ENCODE peak calls at places on chromosomes 7 and 10, in eight cellular contexts. P, Z, C, U, K, T, S and W are unnamed samples.

GRCh38 chr7:114885836-114886235 is 36.1 kb upstream of the MDFIC start:
- DNase-seq in T (no peak), P (no peak), U (no peak), Z (no peak), C (no peak), K (no peak), S (no peak), W (no peak)

GRCh38 chr10:51074238-51075028 is at the start of gene PRKG1:
- DNase-seq in K (peak; percentile 77), Z (peak; percentile 72), P (no peak), T (peak; percentile 28), C (no peak), U (peak; percentile 90), S (peak; percentile 74), W (peak; percentile 54)

GRCh38 chr10:76350583-76350982 is 919.2 kb downstream of the LRMDA start:
- DNase-seq in C (no peak), K (no peak), U (no peak), P (no peak), Z (no peak), T (no peak), S (no peak), W (no peak)

GRCh38 chr7:6614941-6615737 is at the start of gene ZNF853:
- DNase-seq in P (no peak), K (peak; percentile 46), T (no peak), C (no peak), S (no peak), U (no peak), Z (no peak), W (no peak)

GRCh38 chr7:2838873-2839578 is 5.1 kb downstream of the GNA12 start:
- DNase-seq in C (no peak), K (no peak), P (no peak), S (no peak), U (no peak), Z (no peak), T (no peak), W (no peak)

GRCh38 chr7:39589323-39590111 is 23.3 kb downstream of the YAE1 start:
- DNase-seq in T (no peak), P (peak; percentile 79), Z (no peak), K (peak; percentile 23), C (no peak), U (no peak), S (peak; percentile 40), W (peak; percentile 18)

GRCh38 chr7:2331707-2332106 is 17.5 kb upstream of the SNX8 start:
- DNase-seq in P (no peak), S (no peak), T (no peak), K (no peak), U (no peak), Z (no peak), C (no peak), W (no peak)

GRCh38 chr10:7121154-7121797 is 289.6 kb downstream of the SFMBT2 start:
- DNase-seq in K (peak; percentile 67), P (peak; percentile 8), C (peak; percentile 64), U (peak; percentile 62), Z (peak; percentile 59), S (peak; percentile 46), T (peak; percentile 65), W (peak; percentile 60)

GRCh38 chr10:79434816-79435215 is 10.6 kb downstream of the ZCCHC24 start:
- DNase-seq in T (no peak), C (no peak), U (no peak), S (no peak), K (no peak), P (no peak), Z (no peak), W (no peak)

GRCh38 chr10:15169555-15170407 is 1.3 kb upstream of the NMT2 start:
- DNase-seq in T (no peak), U (no peak), S (peak; percentile 40), C (peak; percentile 16), P (no peak), Z (no peak), K (no peak), W (no peak)

GRCh38 chr10:95513941-95514392 is 47.2 kb downstream of the SORBS1 start:
- DNase-seq in T (no peak), C (no peak), S (no peak), Z (no peak), K (no peak), P (no peak), U (peak; percentile 73), W (no peak)

GRCh38 chr7:49660170-49660783 is 113.2 kb upstream of the VWC2 start:
- DNase-seq in C (no peak), S (peak; percentile 18), U (no peak), P (no peak), T (no peak), K (no peak), Z (no peak), W (no peak)

GRCh38 chr7:38283107-38283506 is 9.7 kb upstream of the TARP start:
- DNase-seq in C (no peak), Z (no peak), P (no peak), S (no peak), K (no peak), T (no peak), U (no peak), W (no peak)

GRCh38 chr7:132996581-132997242 is 85.2 kb downstream of the CHCHD3 start:
- DNase-seq in P (no peak), C (no peak), T (peak; percentile 55), S (no peak), U (no peak), K (no peak), Z (no peak), W (no peak)

GRCh38 chr10:88401671-88402347 is 181.3 kb downstream of the RNLS start:
- DNase-seq in U (no peak), K (no peak), T (no peak), C (no peak), Z (no peak), P (no peak), S (no peak), W (no peak)

GRCh38 chr7:148624735-148625134 is 34.2 kb downstream of the C7orf33 start:
- DNase-seq in C (no peak), S (no peak), P (no peak), K (no peak), T (no peak), U (no peak), Z (no peak), W (no peak)

GRCh38 chr7:124924906-124925305 is 4.7 kb downstream of the POT1 start:
- DNase-seq in C (no peak), T (no peak), K (no peak), P (no peak), U (no peak), S (no peak), Z (no peak), W (no peak)

GRCh38 chr10:86730227-86730626 is 26.2 kb upstream of the BMPR1A start:
- DNase-seq in T (peak; percentile 69), U (peak; percentile 63), C (no peak), Z (peak; percentile 70), K (no peak), P (no peak), S (peak; percentile 87), W (no peak)

GRCh38 chr10:24465124-24465874 is 256.4 kb downstream of the KIAA1217 start:
- DNase-seq in U (no peak), C (no peak), S (peak; percentile 47), K (peak; percentile 41), Z (no peak), T (no peak), P (no peak), W (no peak)
- H3K4me1 ChIP-seq in U (peaks cover 4% of the 10 kb centered on the region), C (no peaks in the 10 kb centered on the region), S (peaks cover 31% of the 10 kb centered on the region), K (peaks cover 28% of the 10 kb centered on the region), Z (no peaks in the 10 kb centered on the region), T (no peaks in the 10 kb centered on the region), P (peaks cover 27% of the 10 kb centered on the region), W (no peaks in the 10 kb centered on the region)

DNA sequence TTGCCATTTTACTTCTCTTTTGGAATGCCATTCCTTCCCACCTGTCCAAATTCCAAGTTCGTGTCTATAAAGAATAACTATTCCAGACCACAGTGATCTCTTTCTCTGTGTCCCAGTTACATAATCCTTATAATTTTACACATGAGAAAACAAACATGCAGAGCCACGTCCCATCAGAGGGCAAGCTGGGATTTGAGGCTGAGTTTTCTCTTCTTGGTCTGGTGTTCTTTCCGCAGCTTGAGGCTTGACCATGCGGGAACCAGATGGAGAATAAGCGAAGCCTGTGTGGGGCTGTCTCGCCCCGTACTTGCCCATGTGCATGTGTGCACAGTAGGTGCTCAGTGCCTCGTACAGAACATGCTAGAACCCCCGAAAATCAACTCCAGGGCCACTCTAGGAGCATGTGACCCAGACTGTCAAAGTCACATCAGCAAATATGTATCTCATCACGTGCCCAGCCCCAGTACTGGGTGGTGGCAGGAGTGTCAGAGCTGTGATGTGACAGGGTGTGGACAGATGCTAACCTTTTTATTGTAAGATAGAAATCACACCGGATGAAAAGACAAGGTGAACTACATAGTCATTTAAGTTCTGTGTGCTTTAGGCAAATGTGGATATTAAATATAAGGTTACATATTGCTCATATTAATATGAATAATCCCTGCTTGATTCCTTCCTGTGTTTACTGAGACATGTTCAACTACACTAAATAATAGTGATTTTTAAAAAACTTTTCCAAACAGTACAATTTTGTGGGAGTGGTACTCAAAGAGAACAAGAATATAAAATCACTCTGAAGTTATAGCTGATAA is 3.2 kb downstream of the INSIG1 start:
- DNase-seq in S (peak; percentile 35), K (no peak), P (no peak), Z (peak; percentile 73), C (no peak), U (no peak), T (no peak), W (no peak)
- H3K4me3 ChIP-seq in S (no peak overlapping the region), K (no peak overlapping the region), P (no peak overlapping the region), Z (peak overlapping the region; percentile 64), C (no peak overlapping the region), U (no peak overlapping the region), T (peak overlapping the region; percentile 21), W (no peak overlapping the region)

DNA sequence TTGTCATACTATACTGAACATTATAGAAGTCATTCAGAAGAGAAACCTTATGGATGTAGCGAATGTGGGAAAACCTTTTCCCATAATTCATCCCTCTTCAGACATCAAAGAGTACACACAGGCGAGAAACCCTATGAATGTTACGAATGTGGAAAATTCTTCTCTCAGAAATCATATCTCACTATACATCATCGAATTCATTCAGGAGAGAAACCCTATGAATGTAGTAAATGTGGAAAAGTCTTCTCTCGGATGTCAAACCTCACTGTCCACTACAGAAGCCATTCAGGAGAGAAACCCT is 19.4 kb downstream of the RBAK start:
- DNase-seq in K (no peak), S (no peak), Z (no peak), T (no peak), U (no peak), C (no peak), P (no peak), W (no peak)
- H3K36me3 ChIP-seq in K (peaks cover 43% of the 10 kb centered on the region), S (peaks cover 36% of the 10 kb centered on the region), Z (peaks cover under 1% of the 10 kb centered on the region), T (peaks cover 71% of the 10 kb centered on the region), U (peaks cover 20% of the 10 kb centered on the region), C (peaks cover 37% of the 10 kb centered on the region), P (peaks cover 15% of the 10 kb centered on the region), W (peaks cover 28% of the 10 kb centered on the region)

DNA sequence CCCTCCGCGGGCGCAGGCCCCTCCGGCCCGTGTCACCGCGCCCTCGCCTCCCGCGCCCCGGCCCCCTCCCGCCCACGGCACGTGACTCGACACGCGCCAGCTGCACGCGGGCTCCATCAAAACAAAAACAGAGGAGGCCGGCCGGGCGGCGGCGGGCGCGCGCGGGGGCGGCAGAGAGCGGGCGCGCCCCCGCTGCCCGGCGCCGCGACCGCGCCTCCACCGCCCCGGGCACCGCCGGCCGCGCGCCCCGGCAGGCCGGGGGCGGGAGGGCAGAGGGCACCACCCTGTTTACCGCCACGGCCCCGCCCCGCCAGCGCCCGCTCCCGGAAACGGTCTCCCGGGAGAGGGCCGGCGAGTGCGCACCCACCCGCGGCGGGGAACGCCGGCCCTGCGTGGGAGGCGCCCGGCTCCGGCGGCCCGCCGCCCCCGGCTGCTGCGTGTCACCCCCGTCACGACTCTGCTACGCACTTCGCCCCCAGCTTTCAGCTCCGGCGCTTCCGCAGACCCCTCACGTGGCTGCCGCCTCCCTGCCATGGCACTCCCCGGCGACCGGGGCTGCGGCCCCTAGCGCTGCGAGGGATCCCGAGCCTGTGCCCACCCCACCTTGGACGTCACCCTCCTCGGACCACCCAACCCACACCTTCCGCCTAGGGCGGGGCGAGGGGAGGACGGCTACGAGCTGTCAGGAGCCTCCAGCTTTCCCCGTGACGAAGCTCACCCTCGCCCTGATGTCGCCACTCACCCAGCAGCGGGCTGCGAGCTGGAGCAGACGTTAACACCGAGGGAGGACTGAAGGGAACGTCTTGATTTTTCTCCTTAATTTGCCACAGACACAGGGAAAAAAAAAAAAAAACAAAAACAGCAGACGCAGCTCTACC is 221.6 kb upstream of the MKLN1 start:
- DNase-seq in P (no peak), U (peak; percentile 90), C (peak; percentile 80), S (peak; percentile 83), K (peak; percentile 87), T (peak; percentile 86), Z (peak; percentile 93), W (no peak)
- H3K4me1 ChIP-seq in P (peaks cover 35% of the 10 kb centered on the region), U (no peaks in the 10 kb centered on the region), C (peaks cover 67% of the 10 kb centered on the region), S (peaks cover 15% of the 10 kb centered on the region), K (peaks cover 23% of the 10 kb centered on the region), T (no peaks in the 10 kb centered on the region), Z (no peaks in the 10 kb centered on the region), W (peaks cover 1% of the 10 kb centered on the region)